ENCODE peak calls at places on chromosome 3, in ten cellular contexts. One of them, this sample, is unnamed.

GRCh38 chr3:156259896-156260788 is 139.8 kb downstream of the KCNAB1 start:
- DNase-seq in sigmoid colon: no peak
- DNase-seq in cardiac muscle cell: no peak
- DNase-seq in ovary: no peak
- DNase-seq in stomach: no peak
- DNase-seq in heart left ventricle: no peak
- DNase-seq in testis: no peak
- DNase-seq in left ventricle myocardium inferior: no peak
- DNase-seq in uterus: no peak
- DNase-seq in tibial nerve: no peak
- DNase-seq in this sample: no peak

GRCh38 chr3:101133638-101134037 is 140.4 kb upstream of the ABI3BP start:
- DNase-seq in heart left ventricle: no peak
- DNase-seq in tibial nerve: no peak
- DNase-seq in stomach: no peak
- DNase-seq in uterus: no peak
- DNase-seq in left ventricle myocardium inferior: no peak
- DNase-seq in sigmoid colon: no peak
- DNase-seq in cardiac muscle cell: no peak
- DNase-seq in testis: no peak
- DNase-seq in ovary: no peak
- DNase-seq in this sample: no peak

GRCh38 chr3:71163216-71163918 is 420.2 kb downstream of the FOXP1 start:
- DNase-seq in stomach: peak; percentile 63
- DNase-seq in cardiac muscle cell: no peak
- DNase-seq in testis: no peak
- DNase-seq in ovary: no peak
- DNase-seq in left ventricle myocardium inferior: no peak
- DNase-seq in sigmoid colon: no peak
- DNase-seq in tibial nerve: no peak
- DNase-seq in heart left ventricle: no peak
- DNase-seq in uterus: no peak
- DNase-seq in this sample: no peak

GRCh38 chr3:97934980-97935695 is 37.1 kb downstream of the RIOX2 start:
- DNase-seq in sigmoid colon: no peak
- DNase-seq in left ventricle myocardium inferior: no peak
- DNase-seq in cardiac muscle cell: no peak
- DNase-seq in tibial nerve: no peak
- DNase-seq in testis: no peak
- DNase-seq in stomach: no peak
- DNase-seq in uterus: no peak
- DNase-seq in heart left ventricle: no peak
- DNase-seq in ovary: no peak
- DNase-seq in this sample: no peak

GRCh38 chr3:191549377-191549776 is 88.4 kb downstream of the PYDC2 start:
- DNase-seq in sigmoid colon: no peak
- DNase-seq in stomach: no peak
- DNase-seq in cardiac muscle cell: no peak
- DNase-seq in heart left ventricle: no peak
- DNase-seq in tibial nerve: no peak
- DNase-seq in uterus: no peak
- DNase-seq in left ventricle myocardium inferior: no peak
- DNase-seq in ovary: no peak
- DNase-seq in testis: no peak
- DNase-seq in this sample: no peak

GRCh38 chr3:191737742-191738141 is 276.8 kb downstream of the PYDC2 start:
- DNase-seq in testis: no peak
- DNase-seq in ovary: no peak
- DNase-seq in stomach: no peak
- DNase-seq in cardiac muscle cell: no peak
- DNase-seq in uterus: no peak
- DNase-seq in left ventricle myocardium inferior: no peak
- DNase-seq in sigmoid colon: no peak
- DNase-seq in tibial nerve: no peak
- DNase-seq in heart left ventricle: no peak
- DNase-seq in this sample: no peak

GRCh38 chr3:54756330-54756731 is 171.5 kb downstream of the LRTM1 start:
- DNase-seq in heart left ventricle: no peak
- DNase-seq in sigmoid colon: no peak
- DNase-seq in testis: no peak
- DNase-seq in uterus: no peak
- DNase-seq in left ventricle myocardium inferior: no peak
- DNase-seq in tibial nerve: no peak
- DNase-seq in stomach: no peak
- DNase-seq in cardiac muscle cell: no peak
- DNase-seq in ovary: no peak
- DNase-seq in this sample: no peak

GRCh38 chr3:50078622-50079021 is 10.1 kb upstream of the RBM5 start:
- DNase-seq in heart left ventricle: no peak
- DNase-seq in sigmoid colon: no peak
- DNase-seq in stomach: no peak
- DNase-seq in cardiac muscle cell: no peak
- DNase-seq in ovary: no peak
- DNase-seq in uterus: no peak
- DNase-seq in left ventricle myocardium inferior: no peak
- DNase-seq in tibial nerve: no peak
- DNase-seq in testis: no peak
- DNase-seq in this sample: no peak

GRCh38 chr3:142279965-142280590 is 54.7 kb upstream of the GK5 start:
- DNase-seq in sigmoid colon: peak; percentile 71
- DNase-seq in tibial nerve: peak; percentile 73
- DNase-seq in uterus: peak; percentile 16
- DNase-seq in heart left ventricle: peak; percentile 32
- DNase-seq in left ventricle myocardium inferior: no peak
- DNase-seq in stomach: peak; percentile 41
- DNase-seq in ovary: peak; percentile 61
- DNase-seq in testis: peak; percentile 81
- DNase-seq in cardiac muscle cell: peak; percentile 81
- DNase-seq in this sample: no peak

GRCh38 chr3:31729573-31729972 is 196.8 kb downstream of the STT3B start:
- DNase-seq in ovary: no peak
- DNase-seq in stomach: no peak
- DNase-seq in tibial nerve: no peak
- DNase-seq in uterus: no peak
- DNase-seq in sigmoid colon: no peak
- DNase-seq in left ventricle myocardium inferior: no peak
- DNase-seq in cardiac muscle cell: no peak
- DNase-seq in heart left ventricle: no peak
- DNase-seq in testis: no peak
- DNase-seq in this sample: no peak

GRCh38 chr3:141659821-141660597 is 78.1 kb upstream of the RNF7 start:
- DNase-seq in heart left ventricle: peak; percentile 65
- DNase-seq in ovary: peak; percentile 49
- DNase-seq in stomach: peak; percentile 64
- DNase-seq in left ventricle myocardium inferior: peak; percentile 66
- DNase-seq in sigmoid colon: peak; percentile 90
- DNase-seq in testis: peak; percentile 66
- DNase-seq in tibial nerve: peak; percentile 8
- DNase-seq in cardiac muscle cell: peak; percentile 83
- DNase-seq in uterus: peak; percentile 52
- DNase-seq in this sample: peak; percentile 79

GRCh38 chr3:33181229-33181628 is 37.4 kb downstream of the SUSD5 start:
- DNase-seq in heart left ventricle: no peak
- DNase-seq in left ventricle myocardium inferior: no peak
- DNase-seq in uterus: no peak
- DNase-seq in sigmoid colon: no peak
- DNase-seq in stomach: no peak
- DNase-seq in cardiac muscle cell: no peak
- DNase-seq in ovary: no peak
- DNase-seq in testis: no peak
- DNase-seq in tibial nerve: no peak
- DNase-seq in this sample: no peak

GRCh38 chr3:9742560-9742959 is 7.2 kb upstream of the OGG1 start:
- DNase-seq in left ventricle myocardium inferior: no peak
- DNase-seq in ovary: no peak
- DNase-seq in heart left ventricle: no peak
- DNase-seq in uterus: no peak
- DNase-seq in testis: no peak
- DNase-seq in sigmoid colon: no peak
- DNase-seq in stomach: no peak
- DNase-seq in cardiac muscle cell: no peak
- DNase-seq in tibial nerve: no peak
- DNase-seq in this sample: no peak

GRCh38 chr3:60304103-60304502 is 947.1 kb downstream of the FHIT start:
- DNase-seq in ovary: no peak
- DNase-seq in stomach: no peak
- DNase-seq in tibial nerve: no peak
- DNase-seq in cardiac muscle cell: no peak
- DNase-seq in uterus: no peak
- DNase-seq in heart left ventricle: no peak
- DNase-seq in testis: no peak
- DNase-seq in sigmoid colon: no peak
- DNase-seq in left ventricle myocardium inferior: no peak
- DNase-seq in this sample: no peak

GRCh38 chr3:133927543-133928066 is 31.9 kb upstream of the RAB6B start:
- DNase-seq in stomach: peak; percentile 61
- DNase-seq in tibial nerve: no peak
- DNase-seq in ovary: peak; percentile 63
- DNase-seq in left ventricle myocardium inferior: peak; percentile 70
- DNase-seq in testis: peak; percentile 71
- DNase-seq in uterus: peak; percentile 62
- DNase-seq in sigmoid colon: no peak
- DNase-seq in heart left ventricle: peak; percentile 64
- DNase-seq in cardiac muscle cell: peak; percentile 69
- DNase-seq in this sample: peak; percentile 71

GRCh38 chr3:11131371-11131770 is 22.9 kb upstream of the HRH1 start:
- DNase-seq in uterus: no peak
- DNase-seq in tibial nerve: peak; percentile 4
- DNase-seq in sigmoid colon: no peak
- DNase-seq in ovary: no peak
- DNase-seq in cardiac muscle cell: no peak
- DNase-seq in testis: no peak
- DNase-seq in left ventricle myocardium inferior: no peak
- DNase-seq in heart left ventricle: no peak
- DNase-seq in stomach: no peak
- DNase-seq in this sample: no peak
- H3K4me1 ChIP-seq in uterus: no peaks in the 10 kb centered on the region
- H3K4me1 ChIP-seq in tibial nerve: peaks cover 6% of the 10 kb centered on the region
- H3K4me1 ChIP-seq in sigmoid colon: peaks cover 5% of the 10 kb centered on the region
- H3K4me1 ChIP-seq in ovary: no peaks in the 10 kb centered on the region
- H3K4me1 ChIP-seq in cardiac muscle cell: no peaks in the 10 kb centered on the region
- H3K4me1 ChIP-seq in testis: no peaks in the 10 kb centered on the region
- H3K4me1 ChIP-seq in left ventricle myocardium inferior: no peaks in the 10 kb centered on the region
- H3K4me1 ChIP-seq in heart left ventricle: no peaks in the 10 kb centered on the region
- H3K4me1 ChIP-seq in stomach: no peaks in the 10 kb centered on the region
- H3K4me1 ChIP-seq in this sample: no peaks in the 10 kb centered on the region

GRCh38 chr3:120102232-120102631 is 8.0 kb upstream of the GSK3B start:
- DNase-seq in cardiac muscle cell: no peak
- DNase-seq in heart left ventricle: no peak
- DNase-seq in stomach: no peak
- DNase-seq in testis: no peak
- DNase-seq in uterus: no peak
- DNase-seq in ovary: no peak
- DNase-seq in left ventricle myocardium inferior: no peak
- DNase-seq in tibial nerve: no peak
- DNase-seq in sigmoid colon: no peak
- DNase-seq in this sample: no peak

GRCh38 chr3:120101624-120102023 is 7.4 kb upstream of the GSK3B start:
- DNase-seq in uterus: no peak
- DNase-seq in left ventricle myocardium inferior: no peak
- DNase-seq in heart left ventricle: no peak
- DNase-seq in stomach: no peak
- DNase-seq in tibial nerve: no peak
- DNase-seq in testis: no peak
- DNase-seq in ovary: no peak
- DNase-seq in cardiac muscle cell: no peak
- DNase-seq in sigmoid colon: no peak
- DNase-seq in this sample: no peak

GRCh38 chr3:120095226-120096165 is 1.2 kb upstream of the GSK3B start:
- DNase-seq in stomach: peak; percentile 92
- DNase-seq in sigmoid colon: peak; percentile 96
- DNase-seq in ovary: peak; percentile 90
- DNase-seq in uterus: peak; percentile 90
- DNase-seq in testis: peak; percentile 92
- DNase-seq in left ventricle myocardium inferior: peak; percentile 89
- DNase-seq in cardiac muscle cell: peak; percentile 92
- DNase-seq in tibial nerve: peak; percentile 69
- DNase-seq in heart left ventricle: peak; percentile 90
- DNase-seq in this sample: peak; percentile 95

GRCh38 chr3:120100711-120101110 is 6.5 kb upstream of the GSK3B start:
- DNase-seq in uterus: no peak
- DNase-seq in cardiac muscle cell: no peak
- DNase-seq in tibial nerve: no peak
- DNase-seq in stomach: no peak
- DNase-seq in sigmoid colon: no peak
- DNase-seq in heart left ventricle: no peak
- DNase-seq in ovary: no peak
- DNase-seq in testis: no peak
- DNase-seq in left ventricle myocardium inferior: no peak
- DNase-seq in this sample: no peak

DNA sequence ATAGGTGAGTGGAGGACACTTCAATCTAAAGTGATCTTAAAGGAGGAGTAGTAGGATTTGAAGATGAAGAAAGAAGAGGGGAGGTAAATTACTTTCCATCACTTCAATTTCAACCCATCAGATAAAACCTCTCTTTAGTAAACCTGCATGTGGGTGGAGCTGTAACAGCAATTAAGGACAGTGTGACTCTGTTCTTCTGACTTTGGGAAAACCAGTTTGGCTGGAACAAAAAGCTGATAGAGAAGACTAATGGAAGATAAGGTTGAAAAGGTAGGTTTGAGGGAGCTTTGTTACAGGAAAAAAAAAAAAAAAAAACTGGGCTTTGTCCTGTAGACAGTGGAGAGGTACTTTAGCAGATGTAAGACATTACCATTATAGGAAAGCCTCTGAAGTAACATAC is 4.5 kb upstream of the GSK3B start:
- DNase-seq in testis: no peak
- DNase-seq in heart left ventricle: no peak
- DNase-seq in uterus: no peak
- DNase-seq in sigmoid colon: no peak
- DNase-seq in ovary: no peak
- DNase-seq in left ventricle myocardium inferior: no peak
- DNase-seq in cardiac muscle cell: no peak
- DNase-seq in tibial nerve: no peak
- DNase-seq in stomach: no peak
- DNase-seq in this sample: no peak
- H3K27ac ChIP-seq in testis: no peak overlapping the region
- H3K27ac ChIP-seq in heart left ventricle: no peak overlapping the region
- H3K27ac ChIP-seq in uterus: no peak overlapping the region
- H3K27ac ChIP-seq in sigmoid colon: no peak overlapping the region
- H3K27ac ChIP-seq in ovary: no peak overlapping the region
- H3K27ac ChIP-seq in left ventricle myocardium inferior: no peak overlapping the region
- H3K27ac ChIP-seq in cardiac muscle cell: no peak overlapping the region
- H3K27ac ChIP-seq in tibial nerve: no peak overlapping the region
- H3K27ac ChIP-seq in stomach: peak overlapping the region; percentile 35
- H3K27ac ChIP-seq in this sample: no peak overlapping the region

GRCh38 chr3:113277886-113278598 is 66.7 kb downstream of the BOC start:
- DNase-seq in heart left ventricle: no peak
- DNase-seq in sigmoid colon: no peak
- DNase-seq in uterus: no peak
- DNase-seq in tibial nerve: no peak
- DNase-seq in ovary: peak; percentile 18
- DNase-seq in testis: no peak
- DNase-seq in stomach: no peak
- DNase-seq in left ventricle myocardium inferior: no peak
- DNase-seq in cardiac muscle cell: no peak
- DNase-seq in this sample: no peak
- TF ChIP-seq CTCF in heart left ventricle: no peak
- TF ChIP-seq CTCF in sigmoid colon: no peak
- TF ChIP-seq CTCF in uterus: no peak
- TF ChIP-seq CTCF in tibial nerve: no peak
- TF ChIP-seq CTCF in ovary: no peak
- TF ChIP-seq CTCF in testis: no peak
- TF ChIP-seq CTCF in stomach: no peak
- TF ChIP-seq CTCF in left ventricle myocardium inferior: no peak
- TF ChIP-seq CTCF in cardiac muscle cell: no peak
- TF ChIP-seq CTCF in this sample: no peak

GRCh38 chr3:29284578-29284977 is 3.7 kb downstream of the RBMS3 start:
- DNase-seq in left ventricle myocardium inferior: no peak
- DNase-seq in stomach: no peak
- DNase-seq in testis: no peak
- DNase-seq in heart left ventricle: no peak
- DNase-seq in tibial nerve: no peak
- DNase-seq in cardiac muscle cell: no peak
- DNase-seq in ovary: no peak
- DNase-seq in sigmoid colon: no peak
- DNase-seq in uterus: no peak
- DNase-seq in this sample: no peak
- H3K4me1 ChIP-seq in left ventricle myocardium inferior: peaks cover 78% of the 10 kb centered on the region
- H3K4me1 ChIP-seq in stomach: no peaks in the 10 kb centered on the region
- H3K4me1 ChIP-seq in testis: peaks cover 3% of the 10 kb centered on the region
- H3K4me1 ChIP-seq in heart left ventricle: peaks cover 22% of the 10 kb centered on the region
- H3K4me1 ChIP-seq in tibial nerve: peaks cover 34% of the 10 kb centered on the region
- H3K4me1 ChIP-seq in cardiac muscle cell: peaks cover 15% of the 10 kb centered on the region
- H3K4me1 ChIP-seq in ovary: peaks cover 5% of the 10 kb centered on the region
- H3K4me1 ChIP-seq in sigmoid colon: peaks cover 25% of the 10 kb centered on the region
- H3K4me1 ChIP-seq in uterus: peaks cover 4% of the 10 kb centered on the region
- H3K4me1 ChIP-seq in this sample: no peaks in the 10 kb centered on the region